ENCODE peak calls at places on chromosomes 5 and 9, in seven cellular contexts. Z is activated CD4-positive, alpha-beta T cell treated with anti-CD3 and anti-CD28 coated beads, Interleukin-2, amount 50 U/mL, for 4 hours; D is neural progenitor cell; J is HEK293T; C is GM23338; H is PC-9; K is anterior cingulate cortex. F is an unnamed sample.

GRCh38 chr9:35658894-35659220 is 765 bp downstream of the CCDC107 start:
- DNase-seq in H (no peak), K (peak), C (no peak), D (peak), J (no peak), Z (no peak), F (no peak)

GRCh38 chr5:169980418-169981053 is at the start of gene INSYN2B:
- DNase-seq in H (peak), Z (no peak), K (peak), D (peak), C (peak), J (peak), F (peak)

GRCh38 chr5:20476016-20476415 is 488.0 kb upstream of the CDH18 start:
- DNase-seq in K (no peak), C (no peak), D (no peak), H (no peak), Z (no peak), J (no peak), F (no peak)

GRCh38 chr5:10656176-10656830 is 92.4 kb downstream of the ANKRD33B start:
- DNase-seq in J (no peak), C (no peak), D (no peak), K (no peak), Z (no peak), H (no peak), F (no peak)

GRCh38 chr5:92581690-92582089 is 999.3 kb downstream of the NR2F1-AS1 start:
- DNase-seq in K (no peak), D (no peak), J (peak), H (no peak), C (no peak), Z (no peak), F (no peak)

GRCh38 chr5:141484499-141485304 is at the start of gene PCDHGC4:
- DNase-seq in J (peak), C (peak), K (peak), Z (no peak), D (peak), H (no peak), F (no peak)

GRCh38 chr9:128207076-128207731 is 4.0 kb downstream of the DNM1 start:
- DNase-seq in C (no peak), H (no peak), Z (no peak), J (no peak), D (no peak), K (no peak), F (no peak)

GRCh38 chr9:136372561-136373299 is 739 bp downstream of the CARD9 start:
- DNase-seq in J (no peak), C (no peak), D (peak), H (peak), Z (no peak), K (no peak), F (peak)

GRCh38 chr5:146047396-146047795 is 58.0 kb downstream of the PLAC8L1 start:
- DNase-seq in K (no peak), C (no peak), D (no peak), J (no peak), Z (no peak), H (no peak), F (no peak)

GRCh38 chr5:154366353-154366752 is 79.4 kb upstream of the SAP30L start:
- DNase-seq in C (no peak), J (no peak), D (no peak), K (no peak), Z (no peak), H (no peak), F (no peak)

GRCh38 chr9:110911659-110912473 is 126.4 kb downstream of the LPAR1 start:
- DNase-seq in D (no peak), J (no peak), H (peak), Z (no peak), C (no peak), K (no peak), F (no peak)

GRCh38 chr5:176679365-176680225 is 32.3 kb downstream of the TSPAN17 start:
- DNase-seq in J (no peak), H (no peak), D (no peak), Z (no peak), K (no peak), C (peak), F (no peak)

GRCh38 chr9:92406506-92406905 is 2.1 kb upstream of the OGN start:
- DNase-seq in K (no peak), Z (peak), H (no peak), J (no peak), D (no peak), C (no peak), F (peak)

GRCh38 chr5:95908799-95909198 is 52.9 kb downstream of the ELL2 start:
- DNase-seq in K (no peak), J (no peak), D (no peak), Z (no peak), H (peak), C (no peak), F (no peak)

GRCh38 chr5:97046270-97046982 is 96.0 kb downstream of the LIX1 start:
- DNase-seq in C (peak), H (no peak), Z (no peak), K (no peak), D (no peak), J (no peak), F (no peak)

GRCh38 chr5:80967500-80968181 is 7.5 kb downstream of the RASGRF2 start:
- DNase-seq in H (peak), K (no peak), D (no peak), Z (no peak), J (no peak), C (no peak), F (peak)

GRCh38 chr5:120382813-120383212 is 81.3 kb upstream of the PRR16 start:
- DNase-seq in Z (no peak), C (no peak), H (no peak), D (no peak), K (no peak), J (no peak), F (no peak)

GRCh38 chr5:161086456-161086855 is 234.4 kb upstream of the ATP10B start:
- DNase-seq in H (no peak), D (no peak), K (no peak), J (no peak), Z (no peak), C (no peak), F (no peak)

GRCh38 chr5:181221105-181221791 is 1.8 kb upstream of the TRIM41 start:
- DNase-seq in J (no peak), K (no peak), D (no peak), Z (no peak), H (no peak), C (peak), F (no peak)

GRCh38 chr5:169253071-169253470 is 47.9 kb downstream of the SLIT3 start:
- DNase-seq in Z (no peak), H (no peak), D (no peak), C (no peak), K (no peak), J (no peak), F (no peak)

GRCh38 chr5:40089269-40089668 is 590.4 kb upstream of the PTGER4 start:
- DNase-seq in J (no peak), H (peak), D (peak), Z (no peak), C (peak), K (no peak), F (no peak)